ENCODE peak calls at places on chromosomes 3 and 15, in five cellular contexts. One of them, this sample, is unnamed.

GRCh38 chr3:190225186-190225692 is 97.0 kb downstream of the CLDN1 start:
- DNase-seq in CD4-positive, alpha-beta T cell: no peak
- DNase-seq in AG20443: peak
- DNase-seq in lower leg skin: no peak
- DNase-seq in nucleus accumbens: no peak
- DNase-seq in this sample: no peak

GRCh38 chr15:56659197-56659596 is 74.1 kb downstream of the ZNF280D start:
- DNase-seq in CD4-positive, alpha-beta T cell: no peak
- DNase-seq in AG20443: no peak
- DNase-seq in lower leg skin: no peak
- DNase-seq in nucleus accumbens: no peak
- DNase-seq in this sample: no peak

GRCh38 chr15:52208306-52208946 is 17.2 kb upstream of the GNB5 start:
- DNase-seq in CD4-positive, alpha-beta T cell: peak
- DNase-seq in AG20443: peak
- DNase-seq in lower leg skin: no peak
- DNase-seq in nucleus accumbens: peak
- DNase-seq in this sample: no peak

GRCh38 chr15:58332676-58333400 is 99.0 kb upstream of the LIPC start:
- DNase-seq in CD4-positive, alpha-beta T cell: no peak
- DNase-seq in AG20443: no peak
- DNase-seq in lower leg skin: no peak
- DNase-seq in nucleus accumbens: no peak
- DNase-seq in this sample: no peak

GRCh38 chr3:56620371-56620770 is 62.7 kb downstream of the TASOR start:
- DNase-seq in CD4-positive, alpha-beta T cell: no peak
- DNase-seq in AG20443: no peak
- DNase-seq in lower leg skin: no peak
- DNase-seq in nucleus accumbens: no peak
- DNase-seq in this sample: no peak

GRCh38 chr3:99286266-99286845 is 352.0 kb upstream of the COL8A1 start:
- DNase-seq in CD4-positive, alpha-beta T cell: no peak
- DNase-seq in AG20443: no peak
- DNase-seq in lower leg skin: no peak
- DNase-seq in nucleus accumbens: no peak
- DNase-seq in this sample: no peak

GRCh38 chr15:26134812-26135211 is 271.7 kb upstream of the ATP10A start:
- DNase-seq in CD4-positive, alpha-beta T cell: no peak
- DNase-seq in AG20443: no peak
- DNase-seq in lower leg skin: no peak
- DNase-seq in nucleus accumbens: no peak
- DNase-seq in this sample: no peak

GRCh38 chr3:47394140-47394855 is 13.5 kb downstream of the PTPN23 start:
- DNase-seq in CD4-positive, alpha-beta T cell: no peak
- DNase-seq in AG20443: no peak
- DNase-seq in lower leg skin: no peak
- DNase-seq in nucleus accumbens: no peak
- DNase-seq in this sample: no peak

GRCh38 chr3:62874398-62875102 is 666 bp downstream of the CADPS start:
- DNase-seq in CD4-positive, alpha-beta T cell: no peak
- DNase-seq in AG20443: peak
- DNase-seq in lower leg skin: no peak
- DNase-seq in nucleus accumbens: peak
- DNase-seq in this sample: no peak

GRCh38 chr15:101105059-101105851 is 146.6 kb downstream of the CHSY1 start:
- DNase-seq in CD4-positive, alpha-beta T cell: no peak
- DNase-seq in AG20443: no peak
- DNase-seq in lower leg skin: no peak
- DNase-seq in nucleus accumbens: no peak
- DNase-seq in this sample: no peak

GRCh38 chr3:71944482-71944881 is 159.5 kb upstream of the PROK2 start:
- DNase-seq in CD4-positive, alpha-beta T cell: no peak
- DNase-seq in AG20443: no peak
- DNase-seq in lower leg skin: no peak
- DNase-seq in nucleus accumbens: no peak
- DNase-seq in this sample: no peak

GRCh38 chr15:65690778-65691177 is 69.0 kb downstream of the SLC24A1 start:
- DNase-seq in CD4-positive, alpha-beta T cell: no peak
- DNase-seq in AG20443: no peak
- DNase-seq in lower leg skin: no peak
- DNase-seq in nucleus accumbens: no peak
- DNase-seq in this sample: no peak

GRCh38 chr3:63462732-63463131 is 184.6 kb downstream of the SYNPR start:
- DNase-seq in CD4-positive, alpha-beta T cell: no peak
- DNase-seq in AG20443: no peak
- DNase-seq in lower leg skin: no peak
- DNase-seq in nucleus accumbens: no peak
- DNase-seq in this sample: no peak

GRCh38 chr15:95149036-95149435 is 917.7 kb downstream of the MCTP2 start:
- DNase-seq in CD4-positive, alpha-beta T cell: no peak
- DNase-seq in AG20443: no peak
- DNase-seq in lower leg skin: no peak
- DNase-seq in nucleus accumbens: no peak
- DNase-seq in this sample: no peak

GRCh38 chr3:36525115-36525711 is 144.9 kb downstream of the STAC start:
- DNase-seq in CD4-positive, alpha-beta T cell: no peak
- DNase-seq in AG20443: peak
- DNase-seq in lower leg skin: no peak
- DNase-seq in nucleus accumbens: peak
- DNase-seq in this sample: no peak

GRCh38 chr3:27681249-27681748 is 40.8 kb downstream of the EOMES start:
- DNase-seq in CD4-positive, alpha-beta T cell: peak
- DNase-seq in AG20443: peak
- DNase-seq in lower leg skin: no peak
- DNase-seq in nucleus accumbens: no peak
- DNase-seq in this sample: peak

GRCh38 chr3:94349310-94349848 is 286.5 kb downstream of the NSUN3 start:
- DNase-seq in CD4-positive, alpha-beta T cell: no peak
- DNase-seq in AG20443: no peak
- DNase-seq in lower leg skin: no peak
- DNase-seq in nucleus accumbens: no peak
- DNase-seq in this sample: no peak

GRCh38 chr3:106399208-106399607 is 530.4 kb upstream of the CBLB start:
- DNase-seq in CD4-positive, alpha-beta T cell: no peak
- DNase-seq in AG20443: no peak
- DNase-seq in lower leg skin: no peak
- DNase-seq in nucleus accumbens: no peak
- DNase-seq in this sample: no peak